ENCODE peak calls at places on chromosomes 12 and 14, in seven cellular contexts. J, H, L, Y, T, B and Q are unnamed samples.

GRCh38 chr12:117342682-117343081 is 18.7 kb downstream of the NOS1 start:
- DNase-seq in J (no peak), H (no peak), L (no peak), Y (no peak), T (peak), B (no peak), Q (no peak)

GRCh38 chr12:45726594-45727300 is 2.8 kb upstream of the ARID2 start:
- DNase-seq in J (peak), H (peak), L (peak), Y (peak), T (no peak), B (no peak), Q (peak)

GRCh38 chr12:90854136-90854689 is 100.8 kb downstream of the CCER1 start:
- DNase-seq in J (peak), H (peak), L (peak), Y (no peak), T (peak), B (peak), Q (peak)

GRCh38 chr12:122022393-122023338 is 982 bp downstream of the BCL7A start:
- DNase-seq in J (peak), H (peak), L (no peak), Y (peak), T (no peak), B (peak), Q (no peak)

GRCh38 chr14:75960219-75960618 is 21.6 kb downstream of the TGFB3 start:
- DNase-seq in J (no peak), H (no peak), L (no peak), Y (no peak), T (no peak), B (no peak), Q (no peak)

GRCh38 chr12:27436029-27436428 is 10.5 kb upstream of the SMCO2 start:
- DNase-seq in J (no peak), H (no peak), L (no peak), Y (no peak), T (no peak), B (no peak), Q (no peak)

GRCh38 chr14:64680013-64680674 is 24.1 kb upstream of the PLEKHG3 start:
- DNase-seq in J (no peak), H (no peak), L (no peak), Y (no peak), T (no peak), B (no peak), Q (no peak)

GRCh38 chr14:91063119-91063518 is 2.7 kb upstream of the RPS6KA5 start:
- DNase-seq in J (no peak), H (no peak), L (no peak), Y (no peak), T (no peak), B (peak), Q (no peak)

GRCh38 chr12:88698471-88698870 is 118.2 kb upstream of the KITLG start:
- DNase-seq in J (no peak), H (no peak), L (no peak), Y (no peak), T (no peak), B (no peak), Q (no peak)

GRCh38 chr12:91871751-91872150 is 273.9 kb downstream of the BTG1 start:
- DNase-seq in J (no peak), H (no peak), L (no peak), Y (no peak), T (no peak), B (no peak), Q (no peak)

GRCh38 chr12:65074932-65075331 is 46.2 kb downstream of the WIF1 start:
- DNase-seq in J (no peak), H (no peak), L (no peak), Y (no peak), T (no peak), B (no peak), Q (peak)